ENCODE peak calls at places on chromosomes 5 and 9, in nine cellular contexts. T is HCT116; G is Caco-2; R is CD8-positive, alpha-beta memory T cell; E is colonic mucosa; K is cardiac muscle cell; H is A549; M is CD8-positive, alpha-beta T cell; Y is CD4-positive, CD25-positive, alpha-beta regulatory T cell. J is an unnamed sample.
A peak's percentile ranks its signal among the peaks of the same experiment; 100 is the strongest.

GRCh38 chr5:138655530-138656245 is 80.5 kb upstream of the HSPA9 start:
- DNase-seq in T (no peak), G (no peak), R (no peak), E (no peak), K (peak; percentile 71), H (no peak), M (no peak), Y (no peak), J (no peak)

GRCh38 chr5:149141957-149142851 is 911 bp downstream of the ABLIM3 start:
- DNase-seq in T (no peak), G (no peak), R (no peak), E (no peak), K (peak; percentile 25), H (no peak), M (no peak), Y (no peak), J (no peak)

GRCh38 chr9:81517954-81518353 is 171.4 kb downstream of the TLE1 start:
- DNase-seq in T (no peak), G (no peak), R (no peak), E (no peak), K (no peak), H (no peak), M (no peak), Y (no peak), J (no peak)

GRCh38 chr9:81827616-81828296 is 100.5 kb upstream of the SPATA31D4 start:
- DNase-seq in T (no peak), G (no peak), R (no peak), E (no peak), K (no peak), H (no peak), M (no peak), Y (no peak), J (peak; percentile 14)

GRCh38 chr9:78664370-78664769 is 367.4 kb downstream of the PSAT1 start:
- DNase-seq in T (no peak), G (no peak), R (no peak), E (no peak), K (no peak), H (no peak), M (no peak), Y (no peak), J (no peak)

GRCh38 chr5:137220523-137220927 is 278.6 kb downstream of the SPOCK1 start:
- DNase-seq in T (peak; percentile 76), G (peak; percentile 58), R (no peak), E (no peak), K (peak; percentile 75), H (peak; percentile 87), M (no peak), Y (no peak), J (peak; percentile 18)

GRCh38 chr5:7169240-7169878 is 226.6 kb upstream of the ADCY2 start:
- DNase-seq in T (no peak), G (no peak), R (no peak), E (no peak), K (no peak), H (no peak), M (no peak), Y (no peak), J (no peak)

GRCh38 chr5:127909078-127909477 is 174.5 kb upstream of the SLC12A2 start:
- DNase-seq in T (peak; percentile 59), G (peak; percentile 51), R (no peak), E (peak; percentile 57), K (peak; percentile 75), H (peak; percentile 84), M (no peak), Y (no peak), J (peak; percentile 51)

GRCh38 chr5:39755452-39755851 is 330.7 kb upstream of the DAB2 start:
- DNase-seq in T (no peak), G (no peak), R (no peak), E (no peak), K (no peak), H (peak; percentile 38), M (no peak), Y (no peak), J (no peak)

GRCh38 chr5:6395102-6395445 is 16.7 kb upstream of the MED10 start:
- DNase-seq in T (no peak), G (no peak), R (no peak), E (no peak), K (no peak), H (no peak), M (no peak), Y (no peak), J (no peak)

GRCh38 chr5:35136386-35136785 is 88.6 kb upstream of the AGXT2 start:
- DNase-seq in T (no peak), G (no peak), R (no peak), E (no peak), K (peak; percentile 61), H (peak; percentile 46), M (no peak), Y (no peak), J (peak; percentile 21)

GRCh38 chr9:87516222-87516930 is 18.7 kb downstream of the DAPK1 start:
- DNase-seq in T (no peak), G (no peak), R (no peak), E (no peak), K (peak; percentile 91), H (peak; percentile 40), M (no peak), Y (no peak), J (no peak)

GRCh38 chr5:159041754-159042153 is 58.0 kb downstream of the EBF1 start:
- DNase-seq in T (no peak), G (no peak), R (no peak), E (no peak), K (peak; percentile 27), H (no peak), M (no peak), Y (no peak), J (no peak)

GRCh38 chr5:91206103-91206502 is 177.0 kb downstream of the ARRDC3 start:
- DNase-seq in T (no peak), G (no peak), R (no peak), E (no peak), K (no peak), H (no peak), M (no peak), Y (no peak), J (no peak)

GRCh38 chr5:17061973-17062470 is 125.9 kb upstream of the MYO10 start:
- DNase-seq in T (no peak), G (no peak), R (no peak), E (no peak), K (no peak), H (peak; percentile 82), M (no peak), Y (no peak), J (no peak)

GRCh38 chr5:31291323-31291854 is 97.9 kb downstream of the CDH6 start:
- DNase-seq in T (no peak), G (no peak), R (no peak), E (no peak), K (peak; percentile 50), H (peak; percentile 10), M (no peak), Y (no peak), J (no peak)

GRCh38 chr5:60018091-60018490 is 124.6 kb upstream of the PDE4D start:
- DNase-seq in T (no peak), G (no peak), R (no peak), E (no peak), K (no peak), H (no peak), M (no peak), Y (no peak), J (no peak)

GRCh38 chr5:60010328-60010727 is 116.8 kb upstream of the PDE4D start:
- DNase-seq in T (no peak), G (no peak), R (no peak), E (no peak), K (no peak), H (peak; percentile 7), M (no peak), Y (no peak), J (peak; percentile 4)

GRCh38 chr5:60014331-60014730 is 120.8 kb upstream of the PDE4D start:
- DNase-seq in T (no peak), G (no peak), R (no peak), E (no peak), K (no peak), H (no peak), M (no peak), Y (no peak), J (no peak)
- H3K4me3 ChIP-seq in T (no peak overlapping the region), G (no peak overlapping the region), R (no peak overlapping the region), E (no peak overlapping the region), K (no peak overlapping the region), H (no peak overlapping the region), M (no peak overlapping the region), Y (no peak overlapping the region), J (no peak overlapping the region)

DNA sequence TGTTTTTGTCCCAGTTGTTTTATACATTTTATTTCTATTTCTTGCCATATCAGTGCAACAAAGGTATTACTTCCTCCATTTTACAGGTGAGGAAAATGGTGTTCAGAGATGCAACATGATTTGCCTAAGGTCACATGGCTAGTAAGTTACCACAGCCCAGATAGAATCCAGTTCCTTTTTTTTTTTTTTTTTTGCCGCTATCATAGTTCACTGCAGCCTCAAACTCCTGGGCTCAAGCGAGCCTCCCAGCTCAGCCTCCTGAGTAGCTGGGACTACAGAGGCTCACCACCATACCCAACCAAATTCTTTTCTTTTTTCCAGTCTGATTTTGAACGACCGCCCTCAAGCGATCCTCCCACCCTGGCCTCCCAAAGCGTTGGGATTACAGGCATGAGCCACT is 480 bp upstream of the CCDC69 start:
- DNase-seq in T (no peak), G (no peak), R (no peak), E (no peak), K (no peak), H (no peak), M (no peak), Y (no peak), J (no peak)
- H3K4me3 ChIP-seq in T (peak overlapping the region; percentile 64), G (peak overlapping the region; percentile 62), R (peak overlapping the region; percentile 92), E (peak overlapping the region; percentile 65), K (peak overlapping the region; percentile 72), H (peak overlapping the region; percentile 80), M (peak overlapping the region; percentile 67), Y (peak overlapping the region; percentile 92), J (no peak overlapping the region)

GRCh38 chr9:135590486-135591079 is 29.0 kb downstream of the PAEP start:
- DNase-seq in T (no peak), G (no peak), R (no peak), E (no peak), K (no peak), H (no peak), M (no peak), Y (no peak), J (no peak)

GRCh38 chr9:135592331-135592590 is 30.7 kb downstream of the PAEP start:
- DNase-seq in T (no peak), G (no peak), R (no peak), E (no peak), K (no peak), H (no peak), M (no peak), Y (no peak), J (no peak)

GRCh38 chr9:135589596-135590485 is 28.3 kb downstream of the PAEP start:
- DNase-seq in T (no peak), G (no peak), R (no peak), E (no peak), K (no peak), H (no peak), M (no peak), Y (no peak), J (no peak)

GRCh38 chr9:135592625-135593024 is 31.1 kb downstream of the PAEP start:
- DNase-seq in T (no peak), G (no peak), R (no peak), E (no peak), K (no peak), H (no peak), M (no peak), Y (no peak), J (no peak)

GRCh38 chr9:135591491-135592330 is 30.2 kb downstream of the PAEP start:
- DNase-seq in T (no peak), G (no peak), R (no peak), E (no peak), K (no peak), H (no peak), M (no peak), Y (no peak), J (no peak)
- H3K4me3 ChIP-seq in T (no peak overlapping the region), G (no peak overlapping the region), R (no peak overlapping the region), E (no peak overlapping the region), K (no peak overlapping the region), H (no peak overlapping the region), M (no peak overlapping the region), Y (no peak overlapping the region), J (no peak overlapping the region)

GRCh38 chr5:171313481-171314206 is 4.6 kb downstream of the TLX3 start:
- DNase-seq in T (no peak), G (no peak), R (no peak), E (no peak), K (no peak), H (no peak), M (no peak), Y (no peak), J (no peak)
- H3K4me3 ChIP-seq in T (no peak overlapping the region), G (no peak overlapping the region), R (no peak overlapping the region), E (no peak overlapping the region), K (no peak overlapping the region), H (no peak overlapping the region), M (no peak overlapping the region), Y (no peak overlapping the region), J (no peak overlapping the region)